ENCODE peak calls at places on chromosomes 4 and X, in four cellular contexts. M is pulmonary artery endothelial cell, D is amniotic stem cell, B is endodermal cell. L is an unnamed sample.

GRCh38 chr4:105191621-105192210 is 45.0 kb downstream of the TET2 start:
- DNase-seq in B (no peak), D (no peak), M (no peak), L (no peak)

GRCh38 chrX:38806054-38806389 is 4.8 kb downstream of the MID1IP1 start:
- DNase-seq in D (no peak), B (no peak), M (no peak), L (no peak)

GRCh38 chr4:7155611-7156071 is 36.7 kb upstream of the SORCS2 start:
- DNase-seq in M (no peak), B (peak), D (no peak), L (no peak)

GRCh38 chr4:146522862-146523205 is 1.1 kb upstream of the SLC10A7 start:
- DNase-seq in D (no peak), M (no peak), B (no peak), L (peak)

GRCh38 chrX:110125435-110125834 is 122.5 kb downstream of the TMEM164 start:
- DNase-seq in D (no peak), M (no peak), B (peak), L (no peak)

GRCh38 chr4:66123195-66123594 is 452.9 kb upstream of the EPHA5 start:
- DNase-seq in D (no peak), M (no peak), B (no peak), L (no peak)

GRCh38 chr4:120291541-120291940 is 224.9 kb upstream of the MAD2L1 start:
- DNase-seq in M (no peak), B (no peak), D (no peak), L (no peak)

GRCh38 chr4:73257995-73258667 is 467 bp downstream of the ANKRD17 start:
- DNase-seq in B (no peak), D (no peak), M (no peak), L (no peak)

GRCh38 chr4:76533314-76533713 is 98.3 kb downstream of the SHROOM3 start:
- DNase-seq in M (no peak), D (no peak), B (no peak), L (no peak)

GRCh38 chr4:205097-205756 is 80.9 kb downstream of the ZNF718 start:
- DNase-seq in B (no peak), D (no peak), M (no peak), L (no peak)

GRCh38 chr4:171817026-171817425 is 3.8 kb downstream of the GALNTL6 start:
- DNase-seq in M (no peak), B (no peak), D (no peak), L (no peak)

GRCh38 chr4:30912098-30912719 is 192.0 kb downstream of the PCDH7 start:
- DNase-seq in M (no peak), B (no peak), D (no peak), L (no peak)

GRCh38 chr4:5784960-5785611 is 74.1 kb downstream of the EVC start:
- DNase-seq in B (peak), M (no peak), D (no peak), L (no peak)

GRCh38 chr4:166134285-166134684 is 261.2 kb downstream of the TLL1 start:
- DNase-seq in M (no peak), D (no peak), B (no peak), L (no peak)

GRCh38 chrX:133053854-133054565 is 42.9 kb downstream of the USP26 start:
- DNase-seq in M (no peak), B (no peak), D (no peak), L (no peak)